ENCODE peak calls at places on chromosomes 5 and 9, in seven cellular contexts. I is CD8-positive, alpha-beta T cell; B is nephron progenitor cell; R is A549; N is K562; V is choroid plexus epithelial cell; K is MCF 10A. W is an unnamed sample.

GRCh38 chr5:68287976-68288755 is 72.6 kb downstream of the PIK3R1 start:
- DNase-seq in I (peak), B (peak), R (peak), N (peak), V (peak), K (peak), W (no peak)

GRCh38 chr9:16143947-16144890 is 591.4 kb downstream of the CCDC171 start:
- DNase-seq in I (no peak), B (no peak), R (no peak), N (no peak), V (no peak), K (peak), W (no peak)

GRCh38 chr5:147558826-147559225 is 49.0 kb upstream of the DPYSL3 start:
- DNase-seq in I (no peak), B (peak), R (peak), N (no peak), V (peak), K (peak), W (no peak)

GRCh38 chr5:115360036-115360685 is 63.7 kb upstream of the CCDC112 start:
- DNase-seq in I (no peak), B (no peak), R (peak), N (no peak), V (peak), K (no peak), W (no peak)

GRCh38 chr5:50958852-50959457 is 292.5 kb downstream of the PARP8 start:
- DNase-seq in I (no peak), B (peak), R (peak), N (peak), V (peak), K (peak), W (no peak)

GRCh38 chr9:95100071-95100627 is 217.4 kb downstream of the FANCC start:
- DNase-seq in I (no peak), B (no peak), R (no peak), N (no peak), V (no peak), K (no peak), W (no peak)

GRCh38 chr9:70499621-70500020 is 85.2 kb upstream of the KLF9 start:
- DNase-seq in I (no peak), B (no peak), R (no peak), N (no peak), V (no peak), K (no peak), W (no peak)

GRCh38 chr5:541148-541887 is 17.1 kb upstream of the SLC9A3 start:
- DNase-seq in I (no peak), B (no peak), R (no peak), N (peak), V (no peak), K (no peak), W (no peak)

GRCh38 chr5:139151902-139152301 is 46.3 kb downstream of the SIL1 start:
- DNase-seq in I (no peak), B (no peak), R (no peak), N (no peak), V (no peak), K (no peak), W (no peak)

GRCh38 chr9:112176410-112177010 is 1.4 kb upstream of the SUSD1 start:
- DNase-seq in I (no peak), B (no peak), R (peak), N (no peak), V (no peak), K (no peak), W (no peak)

GRCh38 chr5:72799721-72800120 is 16.7 kb upstream of the TNPO1 start:
- DNase-seq in I (no peak), B (no peak), R (no peak), N (no peak), V (no peak), K (no peak), W (no peak)

GRCh38 chr5:57174850-57175525 is 1.1 kb downstream of the GPBP1 start:
- DNase-seq in I (no peak), B (no peak), R (no peak), N (no peak), V (no peak), K (peak), W (no peak)

GRCh38 chr9:134929560-134930158 is 11.9 kb upstream of the FCN1 start:
- DNase-seq in I (no peak), B (no peak), R (no peak), N (no peak), V (no peak), K (no peak), W (no peak)

GRCh38 chr5:105639068-105639467 is 2031.7 kb downstream of the EFNA5 start:
- DNase-seq in I (no peak), B (peak), R (no peak), N (peak), V (no peak), K (no peak), W (no peak)

GRCh38 chr5:124001216-124001615 is 489.2 kb downstream of the CSNK1G3 start:
- DNase-seq in I (no peak), B (no peak), R (no peak), N (no peak), V (no peak), K (no peak), W (no peak)

GRCh38 chr9:97638666-97639065 is 5.0 kb downstream of the NCBP1 start:
- DNase-seq in I (no peak), B (no peak), R (peak), N (no peak), V (no peak), K (peak), W (no peak)
- TF ChIP-seq CTCF in I (no peak), B (no peak), R (no peak), N (no peak), V (peak), K (no peak), W (no peak)

GRCh38 chr9:2662496-2662895 is 40.9 kb downstream of the VLDLR start:
- DNase-seq in I (no peak), B (no peak), R (peak), N (no peak), V (peak), K (peak), W (no peak)
- TF ChIP-seq CTCF in I (no peak), B (no peak), R (peak), N (no peak), V (peak), K (peak), W (no peak)

GRCh38 chr9:101478906-101479305 is 43.3 kb upstream of the ALDOB start:
- DNase-seq in I (no peak), B (no peak), R (no peak), N (no peak), V (no peak), K (peak), W (no peak)

GRCh38 chr9:101479337-101480045 is 43.9 kb upstream of the ALDOB start:
- DNase-seq in I (no peak), B (no peak), R (no peak), N (no peak), V (peak), K (peak), W (no peak)

GRCh38 chr9:101477736-101478135 is 42.2 kb upstream of the ALDOB start:
- DNase-seq in I (no peak), B (no peak), R (no peak), N (no peak), V (peak), K (peak), W (no peak)

GRCh38 chr9:101477214-101477613 is 41.6 kb upstream of the ALDOB start:
- DNase-seq in I (no peak), B (no peak), R (no peak), N (no peak), V (peak), K (peak), W (no peak)

DNA sequence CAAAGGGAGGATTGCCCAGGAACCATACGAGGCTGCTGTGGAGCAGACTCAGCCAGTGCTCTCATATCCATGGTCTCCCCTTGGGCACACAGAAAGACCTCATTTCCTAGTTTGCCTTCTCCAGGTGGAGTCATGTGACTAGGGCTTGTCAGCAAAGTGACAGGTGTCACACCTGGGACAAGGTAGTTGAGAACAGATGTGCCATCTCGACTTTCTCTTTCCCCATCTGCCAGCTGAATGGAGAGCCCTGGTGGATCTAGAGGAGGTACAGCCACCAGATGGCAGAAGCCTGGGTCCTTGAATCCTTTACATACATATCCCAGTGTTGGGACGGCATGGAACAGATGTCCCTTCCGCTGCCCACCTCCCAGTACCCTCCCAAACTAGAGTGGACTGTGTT is 42.9 kb upstream of the ALDOB start:
- DNase-seq in I (no peak), B (no peak), R (no peak), N (no peak), V (no peak), K (no peak), W (no peak)
- TF ChIP-seq CTCF in I (no peak), B (no peak), R (peak), N (peak), V (no peak), K (peak), W (no peak)

GRCh38 chr5:155147222-155147621 is 133.7 kb downstream of the KIF4B start:
- DNase-seq in I (no peak), B (no peak), R (no peak), N (no peak), V (peak), K (peak), W (no peak)
- TF ChIP-seq CTCF in I (no peak), B (no peak), R (peak), N (peak), V (no peak), K (peak), W (no peak)

GRCh38 chr5:43400082-43400481 is 12.1 kb downstream of the CCL28 start:
- DNase-seq in I (no peak), B (no peak), R (no peak), N (no peak), V (peak), K (peak), W (no peak)
- TF ChIP-seq CTCF in I (no peak), B (no peak), R (peak), N (peak), V (peak), K (peak), W (no peak)

GRCh38 chr9:82549174-82549821 is 513.6 kb downstream of the RASEF start:
- DNase-seq in I (no peak), B (no peak), R (no peak), N (no peak), V (no peak), K (peak), W (no peak)
- TF ChIP-seq CTCF in I (no peak), B (no peak), R (no peak), N (no peak), V (no peak), K (no peak), W (no peak)

DNA sequence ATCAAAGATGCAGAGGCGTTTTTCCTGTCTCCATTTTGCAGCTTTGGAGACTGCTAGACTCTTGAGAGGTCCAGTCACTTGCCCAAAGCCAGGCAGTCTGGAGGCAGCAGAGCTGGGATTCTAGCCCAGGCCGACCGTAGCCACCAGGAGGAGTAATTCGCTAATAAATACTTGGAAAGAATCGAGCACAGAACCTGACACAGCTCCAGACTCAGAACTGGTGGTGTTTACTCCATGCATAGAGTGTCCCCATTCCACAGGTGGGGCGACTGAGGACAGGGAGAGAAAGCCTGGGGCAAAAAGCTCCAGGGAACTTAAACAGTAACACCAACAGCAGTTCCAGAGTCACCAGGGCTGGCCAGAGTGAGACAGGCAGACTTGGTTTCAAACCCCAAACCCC is 10.7 kb upstream of the CERCAM start:
- DNase-seq in I (no peak), B (no peak), R (peak), N (peak), V (peak), K (no peak), W (no peak)
- TF ChIP-seq CTCF in I (no peak), B (no peak), R (no peak), N (peak), V (peak), K (no peak), W (no peak)

DNA sequence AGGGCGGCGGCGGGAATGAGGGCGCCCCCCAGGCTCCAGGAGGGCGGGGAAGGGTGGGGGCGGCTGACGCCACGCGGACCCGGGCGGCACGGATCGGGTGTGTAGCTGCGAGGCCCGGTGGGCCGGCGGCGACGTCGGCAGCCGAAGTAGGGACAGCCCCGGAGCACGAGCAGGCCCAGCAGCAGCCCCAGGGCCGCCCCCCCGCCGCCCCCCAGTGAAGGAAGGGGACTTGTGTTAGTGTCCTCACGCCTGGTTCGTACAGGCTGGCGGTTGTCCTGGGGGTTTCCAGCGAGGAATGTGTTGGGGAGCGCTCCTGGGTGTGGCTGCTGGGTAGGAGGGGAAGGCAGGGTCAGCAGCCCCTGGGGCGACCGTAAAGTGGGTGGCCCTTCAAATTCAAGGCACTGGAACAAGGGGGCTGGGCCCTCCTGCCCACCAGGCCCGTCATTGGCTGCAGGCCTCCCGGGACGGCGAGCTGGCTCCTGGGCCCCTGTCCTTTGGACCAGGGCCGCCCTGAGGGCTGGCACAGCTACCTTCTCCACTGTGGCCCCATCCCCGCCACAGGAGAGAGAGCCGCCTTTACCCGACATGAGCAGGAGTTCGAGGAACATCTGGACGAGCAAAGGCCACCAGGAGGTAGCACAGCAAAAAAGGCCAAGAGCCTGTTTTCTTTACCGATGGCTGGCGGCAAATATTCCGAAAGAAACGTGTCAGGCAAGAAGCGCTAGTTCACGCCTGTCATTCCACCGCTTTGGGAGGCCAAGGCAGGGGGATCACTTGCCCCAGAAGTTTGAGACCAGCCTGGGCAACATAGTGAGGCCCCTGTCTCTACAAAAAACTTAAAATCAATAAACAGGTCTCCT is 814 bp upstream of the TMEM250 start:
- DNase-seq in I (no peak), B (peak), R (peak), N (peak), V (peak), K (no peak), W (no peak)
- TF ChIP-seq CTCF in I (no peak), B (no peak), R (no peak), N (no peak), V (peak), K (no peak), W (no peak)

W was measured in omental fat pad.